ENCODE peak calls at places on chromosome 13, in seven cellular contexts. G is heart left ventricle, W is tibial artery, V is right lobe of liver, Q is mammary epithelial cell, R is transverse colon, K is tibial nerve. X is an unnamed sample.

GRCh38 chr13:71577127-71577526 is 289.9 kb downstream of the DACH1 start:
- DNase-seq in W (no peak), R (no peak), G (no peak), V (no peak), Q (peak; percentile 29), K (no peak), X (no peak)

GRCh38 chr13:22024381-22024994 is 353.6 kb downstream of the FGF9 start:
- DNase-seq in Q (no peak), G (no peak), V (no peak), R (no peak), W (no peak), K (no peak), X (no peak)

GRCh38 chr13:25869941-25870340 is 181.9 kb downstream of the SHISA2 start:
- DNase-seq in R (no peak), V (no peak), K (no peak), Q (no peak), G (no peak), W (no peak), X (no peak)

GRCh38 chr13:79735228-79735627 is 254.3 kb downstream of the NDFIP2 start:
- DNase-seq in V (no peak), K (no peak), Q (no peak), G (no peak), R (no peak), W (no peak), X (no peak)

GRCh38 chr13:112468069-112468468 is 91.9 kb downstream of the SPACA7 start:
- DNase-seq in G (no peak), R (no peak), Q (no peak), V (no peak), K (no peak), W (no peak), X (no peak)

GRCh38 chr13:33797622-33798021 is 20.3 kb upstream of the RFC3 start:
- DNase-seq in W (no peak), Q (peak; percentile 16), K (peak; percentile 17), V (no peak), G (no peak), R (no peak), X (no peak)

GRCh38 chr13:105787518-105788085 is 747.9 kb downstream of the EFNB2 start:
- DNase-seq in G (no peak), R (no peak), V (no peak), K (no peak), Q (no peak), W (no peak), X (no peak)

GRCh38 chr13:60418954-60419353 is 21.9 kb downstream of the TDRD3 start:
- DNase-seq in G (no peak), R (no peak), Q (no peak), K (no peak), V (no peak), W (no peak), X (no peak)

GRCh38 chr13:28370448-28370847 is 124.5 kb downstream of the FLT1 start:
- DNase-seq in V (no peak), G (no peak), W (no peak), Q (no peak), K (no peak), R (no peak), X (no peak)

GRCh38 chr13:74978596-74978995 is 503.4 kb downstream of the TBC1D4 start:
- DNase-seq in R (no peak), V (no peak), K (no peak), G (no peak), W (no peak), Q (peak; percentile 20), X (no peak)

GRCh38 chr13:73656863-73657262 is 477.3 kb downstream of the KLF12 start:
- DNase-seq in W (no peak), K (no peak), R (no peak), G (no peak), V (no peak), Q (peak; percentile 76), X (no peak)

GRCh38 chr13:31476266-31476665 is 263.1 kb upstream of the RXFP2 start:
- DNase-seq in K (no peak), G (no peak), Q (no peak), R (no peak), V (no peak), W (no peak), X (peak; percentile 98)

GRCh38 chr13:22498006-22498405 is 682.8 kb upstream of the SGCG start:
- DNase-seq in R (no peak), W (no peak), V (no peak), G (no peak), K (no peak), Q (no peak), X (no peak)

GRCh38 chr13:100156786-100157185 is 67.9 kb downstream of the PCCA start:
- DNase-seq in W (no peak), K (no peak), V (no peak), G (no peak), Q (peak; percentile 84), R (no peak), X (no peak)

GRCh38 chr13:60351326-60351725 is 45.7 kb upstream of the TDRD3 start:
- DNase-seq in W (no peak), K (peak; percentile 12), G (no peak), R (no peak), Q (peak; percentile 15), V (no peak), X (peak; percentile 78)

GRCh38 chr13:111790621-111791020 is 276.3 kb upstream of the SOX1 start:
- DNase-seq in K (no peak), Q (no peak), V (no peak), R (no peak), G (no peak), W (no peak), X (no peak)

GRCh38 chr13:20121154-20121515 is 39.7 kb downstream of the GJA3 start:
- DNase-seq in G (no peak), R (no peak), W (no peak), V (no peak), K (no peak), Q (no peak), X (no peak)

GRCh38 chr13:88586263-88586662 is 915.1 kb downstream of the SLITRK5 start:
- DNase-seq in G (no peak), R (no peak), V (no peak), K (no peak), Q (no peak), W (no peak), X (no peak)

GRCh38 chr13:27953671-27954405 is 15.3 kb downstream of the CDX2 start:
- DNase-seq in G (peak; percentile 84), W (peak; percentile 49), K (peak; percentile 48), V (peak; percentile 85), Q (peak; percentile 69), R (peak; percentile 87), X (peak; percentile 23)

GRCh38 chr13:41589434-41589833 is 132.1 kb downstream of the RGCC start:
- DNase-seq in R (no peak), K (no peak), V (no peak), G (no peak), Q (no peak), W (no peak), X (no peak)
- H3K4me3 ChIP-seq in R (no peak overlapping the region), K (no peak overlapping the region), V (no peak overlapping the region), G (no peak overlapping the region), Q (no peak overlapping the region), W (no peak overlapping the region), X (no peak overlapping the region)

DNA sequence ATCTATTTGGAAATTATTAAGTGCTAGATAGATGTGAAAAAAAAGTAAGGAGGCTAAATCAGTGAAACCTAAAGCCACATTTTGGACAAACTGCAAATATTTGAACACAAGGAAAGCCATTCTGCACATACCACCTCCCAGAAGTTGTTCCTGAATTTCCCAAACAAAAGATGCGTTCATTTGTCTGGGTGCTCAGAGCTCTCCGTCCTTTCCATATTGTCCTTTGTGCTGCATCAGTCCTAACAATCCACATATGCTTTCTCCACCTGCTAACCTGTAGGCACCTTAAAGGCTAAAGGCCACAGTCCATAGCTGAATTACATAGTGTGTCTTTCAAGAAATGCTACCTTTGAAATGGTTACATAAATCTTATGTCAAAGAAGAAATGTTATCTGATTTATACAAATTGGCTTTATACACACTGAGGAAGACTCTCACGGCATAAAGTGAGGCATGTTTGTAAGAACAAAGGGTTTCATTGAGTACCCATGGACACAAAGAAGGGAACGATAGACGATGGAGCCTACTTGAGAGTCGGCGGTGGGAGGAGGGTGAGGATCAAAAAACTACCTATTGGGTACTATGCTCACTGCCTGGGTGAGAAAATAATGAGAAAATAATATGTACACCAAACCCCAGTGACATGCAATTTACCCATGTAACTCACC is 182.0 kb downstream of the RGCC start:
- DNase-seq in K (no peak), G (no peak), W (no peak), R (no peak), Q (no peak), V (no peak), X (no peak)
- H3K27ac ChIP-seq in K (peak overlapping the region; percentile 7), G (peak overlapping the region; percentile 72), W (peak overlapping the region; percentile 55), R (peak overlapping the region; percentile 55), Q (no peak overlapping the region), V (peak overlapping the region; percentile 85), X (no peak overlapping the region)

GRCh38 chr13:95560387-95560786 is 7.9 kb downstream of the CLDN10 start:
- DNase-seq in V (no peak), G (no peak), K (no peak), Q (no peak), R (no peak), W (no peak), X (no peak)

GRCh38 chr13:95564948-95565347 is 12.4 kb downstream of the CLDN10 start:
- DNase-seq in Q (peak; percentile 81), K (no peak), G (no peak), V (no peak), W (no peak), R (no peak), X (no peak)

GRCh38 chr13:95559100-95559499 is 6.6 kb downstream of the CLDN10 start:
- DNase-seq in K (no peak), W (no peak), Q (no peak), G (no peak), R (no peak), V (no peak), X (no peak)

GRCh38 chr13:95568131-95568530 is 15.6 kb downstream of the CLDN10 start:
- DNase-seq in G (no peak), V (no peak), K (no peak), R (no peak), Q (no peak), W (no peak), X (no peak)

DNA sequence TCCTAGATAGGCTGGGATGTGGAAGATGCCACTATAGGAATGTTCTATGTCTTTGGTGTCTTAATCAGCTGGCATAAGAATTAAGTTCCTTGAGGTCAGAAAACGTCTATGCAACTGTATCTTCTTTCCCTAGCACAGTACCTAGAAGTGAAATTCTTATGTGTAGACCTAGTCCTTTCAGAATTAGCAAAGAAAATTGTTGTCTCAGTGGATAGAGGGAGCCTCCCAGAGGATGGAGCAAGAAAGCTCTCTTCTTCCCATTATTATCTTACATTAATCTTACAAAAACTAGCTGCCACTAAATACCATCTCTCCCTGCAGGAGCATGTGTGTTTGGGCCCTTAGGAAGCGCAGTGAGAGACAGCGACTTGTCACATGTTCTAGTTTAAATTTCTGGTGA is 11.6 kb downstream of the CLDN10 start:
- DNase-seq in G (no peak), R (no peak), V (no peak), W (no peak), Q (no peak), K (no peak), X (no peak)
- TF ChIP-seq CTCF in G (no peak), R (no peak), V (no peak), W (no peak), Q (peak; percentile 10), K (no peak), X (peak; percentile 47)

GRCh38 chr13:94710081-94710809 is 2.1 kb downstream of the SOX21 start:
- DNase-seq in V (no peak), G (no peak), R (no peak), K (no peak), Q (no peak), W (no peak), X (no peak)
- H3K4me3 ChIP-seq in V (no peak overlapping the region), G (no peak overlapping the region), R (no peak overlapping the region), K (no peak overlapping the region), Q (no peak overlapping the region), W (no peak overlapping the region), X (no peak overlapping the region)

X was measured in brain microvascular endothelial cell.